ENCODE peak calls at places on chromosomes 13 and 19, in four cellular contexts. One of them, this sample, is unnamed.

GRCh38 chr19:41945135-41945766 is 13.9 kb downstream of the RABAC1 start:
- DNase-seq in KG1: no peak
- DNase-seq in T-cell: peak
- DNase-seq in activated naive CD4-positive, alpha-beta T cell treated with anti-CD3 and anti-CD28 coated beads, Interleukin-2, amount 50 U/mL, for 16 hours: peak
- DNase-seq in this sample: peak

GRCh38 chr19:57269515-57270250 is 10.6 kb upstream of the ZNF460 start:
- DNase-seq in KG1: no peak
- DNase-seq in T-cell: no peak
- DNase-seq in activated naive CD4-positive, alpha-beta T cell treated with anti-CD3 and anti-CD28 coated beads, Interleukin-2, amount 50 U/mL, for 16 hours: no peak
- DNase-seq in this sample: no peak

GRCh38 chr19:18789883-18790565 is 1.1 kb downstream of the COMP start:
- DNase-seq in KG1: no peak
- DNase-seq in T-cell: peak
- DNase-seq in activated naive CD4-positive, alpha-beta T cell treated with anti-CD3 and anti-CD28 coated beads, Interleukin-2, amount 50 U/mL, for 16 hours: peak
- DNase-seq in this sample: peak

GRCh38 chr13:87884874-87885273 is 213.7 kb downstream of the SLITRK5 start:
- DNase-seq in KG1: no peak
- DNase-seq in T-cell: no peak
- DNase-seq in activated naive CD4-positive, alpha-beta T cell treated with anti-CD3 and anti-CD28 coated beads, Interleukin-2, amount 50 U/mL, for 16 hours: no peak
- DNase-seq in this sample: no peak

GRCh38 chr13:20442798-20443381 is 82.8 kb downstream of the CRYL1 start:
- DNase-seq in KG1: no peak
- DNase-seq in T-cell: no peak
- DNase-seq in activated naive CD4-positive, alpha-beta T cell treated with anti-CD3 and anti-CD28 coated beads, Interleukin-2, amount 50 U/mL, for 16 hours: no peak
- DNase-seq in this sample: no peak

GRCh38 chr13:100842136-100842535 is 167.5 kb upstream of the TMTC4 start:
- DNase-seq in KG1: no peak
- DNase-seq in T-cell: no peak
- DNase-seq in activated naive CD4-positive, alpha-beta T cell treated with anti-CD3 and anti-CD28 coated beads, Interleukin-2, amount 50 U/mL, for 16 hours: no peak
- DNase-seq in this sample: no peak

GRCh38 chr13:52851153-52851962 is 2.9 kb upstream of the PCDH8 start:
- DNase-seq in KG1: peak
- DNase-seq in T-cell: no peak
- DNase-seq in activated naive CD4-positive, alpha-beta T cell treated with anti-CD3 and anti-CD28 coated beads, Interleukin-2, amount 50 U/mL, for 16 hours: no peak
- DNase-seq in this sample: no peak

GRCh38 chr19:2226051-2226839 is 9.9 kb downstream of the PLEKHJ1 start:
- DNase-seq in KG1: no peak
- DNase-seq in T-cell: no peak
- DNase-seq in activated naive CD4-positive, alpha-beta T cell treated with anti-CD3 and anti-CD28 coated beads, Interleukin-2, amount 50 U/mL, for 16 hours: no peak
- DNase-seq in this sample: no peak

GRCh38 chr19:50911206-50912101 is at the start of gene KLK4:
- DNase-seq in KG1: no peak
- DNase-seq in T-cell: no peak
- DNase-seq in activated naive CD4-positive, alpha-beta T cell treated with anti-CD3 and anti-CD28 coated beads, Interleukin-2, amount 50 U/mL, for 16 hours: no peak
- DNase-seq in this sample: no peak

GRCh38 chr19:39351537-39352037 is 9.4 kb downstream of the SAMD4B start:
- DNase-seq in KG1: no peak
- DNase-seq in T-cell: no peak
- DNase-seq in activated naive CD4-positive, alpha-beta T cell treated with anti-CD3 and anti-CD28 coated beads, Interleukin-2, amount 50 U/mL, for 16 hours: peak
- DNase-seq in this sample: no peak

GRCh38 chr13:31020996-31021395 is 88.5 kb downstream of the TEX26 start:
- DNase-seq in KG1: no peak
- DNase-seq in T-cell: no peak
- DNase-seq in activated naive CD4-positive, alpha-beta T cell treated with anti-CD3 and anti-CD28 coated beads, Interleukin-2, amount 50 U/mL, for 16 hours: no peak
- DNase-seq in this sample: no peak

GRCh38 chr13:31733066-31733465 is 6.3 kb upstream of the RXFP2 start:
- DNase-seq in KG1: no peak
- DNase-seq in T-cell: no peak
- DNase-seq in activated naive CD4-positive, alpha-beta T cell treated with anti-CD3 and anti-CD28 coated beads, Interleukin-2, amount 50 U/mL, for 16 hours: no peak
- DNase-seq in this sample: no peak

GRCh38 chr19:57830071-57830602 is at the start of gene ZNF587B:
- DNase-seq in KG1: no peak
- DNase-seq in T-cell: peak
- DNase-seq in activated naive CD4-positive, alpha-beta T cell treated with anti-CD3 and anti-CD28 coated beads, Interleukin-2, amount 50 U/mL, for 16 hours: peak
- DNase-seq in this sample: peak

GRCh38 chr19:49954933-49955332 is 6.0 kb downstream of the SIGLEC11 start:
- DNase-seq in KG1: no peak
- DNase-seq in T-cell: no peak
- DNase-seq in activated naive CD4-positive, alpha-beta T cell treated with anti-CD3 and anti-CD28 coated beads, Interleukin-2, amount 50 U/mL, for 16 hours: no peak
- DNase-seq in this sample: no peak

GRCh38 chr13:97914537-97914936 is 38.9 kb upstream of the IPO5 start:
- DNase-seq in KG1: no peak
- DNase-seq in T-cell: no peak
- DNase-seq in activated naive CD4-positive, alpha-beta T cell treated with anti-CD3 and anti-CD28 coated beads, Interleukin-2, amount 50 U/mL, for 16 hours: no peak
- DNase-seq in this sample: no peak

GRCh38 chr13:27496006-27496405 is 45.6 kb upstream of the MTIF3 start:
- DNase-seq in KG1: no peak
- DNase-seq in T-cell: no peak
- DNase-seq in activated naive CD4-positive, alpha-beta T cell treated with anti-CD3 and anti-CD28 coated beads, Interleukin-2, amount 50 U/mL, for 16 hours: no peak
- DNase-seq in this sample: no peak

GRCh38 chr19:5078666-5079409 is 109.9 kb downstream of the KDM4B start:
- DNase-seq in KG1: no peak
- DNase-seq in T-cell: no peak
- DNase-seq in activated naive CD4-positive, alpha-beta T cell treated with anti-CD3 and anti-CD28 coated beads, Interleukin-2, amount 50 U/mL, for 16 hours: no peak
- DNase-seq in this sample: no peak

GRCh38 chr19:14136509-14137281 is at the start of gene ASF1B:
- DNase-seq in KG1: peak
- DNase-seq in T-cell: peak
- DNase-seq in activated naive CD4-positive, alpha-beta T cell treated with anti-CD3 and anti-CD28 coated beads, Interleukin-2, amount 50 U/mL, for 16 hours: peak
- DNase-seq in this sample: peak

GRCh38 chr19:18286973-18287635 is 5.7 kb upstream of the JUND start:
- DNase-seq in KG1: no peak
- DNase-seq in T-cell: no peak
- DNase-seq in activated naive CD4-positive, alpha-beta T cell treated with anti-CD3 and anti-CD28 coated beads, Interleukin-2, amount 50 U/mL, for 16 hours: no peak
- DNase-seq in this sample: no peak

GRCh38 chr13:28046981-28047380 is 53.4 kb downstream of the FLT3 start:
- DNase-seq in KG1: no peak
- DNase-seq in T-cell: no peak
- DNase-seq in activated naive CD4-positive, alpha-beta T cell treated with anti-CD3 and anti-CD28 coated beads, Interleukin-2, amount 50 U/mL, for 16 hours: no peak
- DNase-seq in this sample: no peak

GRCh38 chr13:34416833-34417425 is 525.1 kb upstream of the NBEA start:
- DNase-seq in KG1: no peak
- DNase-seq in T-cell: no peak
- DNase-seq in activated naive CD4-positive, alpha-beta T cell treated with anti-CD3 and anti-CD28 coated beads, Interleukin-2, amount 50 U/mL, for 16 hours: no peak
- DNase-seq in this sample: no peak

GRCh38 chr13:78465250-78465649 is 138.1 kb downstream of the POU4F1 start:
- DNase-seq in KG1: no peak
- DNase-seq in T-cell: no peak
- DNase-seq in activated naive CD4-positive, alpha-beta T cell treated with anti-CD3 and anti-CD28 coated beads, Interleukin-2, amount 50 U/mL, for 16 hours: no peak
- DNase-seq in this sample: no peak

GRCh38 chr13:71801781-71802180 is 65.2 kb downstream of the DACH1 start:
- DNase-seq in KG1: no peak
- DNase-seq in T-cell: no peak
- DNase-seq in activated naive CD4-positive, alpha-beta T cell treated with anti-CD3 and anti-CD28 coated beads, Interleukin-2, amount 50 U/mL, for 16 hours: no peak
- DNase-seq in this sample: no peak

GRCh38 chr19:48648134-48648533 is 2.1 kb upstream of the CA11 start:
- DNase-seq in KG1: no peak
- DNase-seq in T-cell: no peak
- DNase-seq in activated naive CD4-positive, alpha-beta T cell treated with anti-CD3 and anti-CD28 coated beads, Interleukin-2, amount 50 U/mL, for 16 hours: no peak
- DNase-seq in this sample: no peak

GRCh38 chr19:3808420-3809143 is 22.4 kb upstream of the MATK start:
- DNase-seq in KG1: no peak
- DNase-seq in T-cell: no peak
- DNase-seq in activated naive CD4-positive, alpha-beta T cell treated with anti-CD3 and anti-CD28 coated beads, Interleukin-2, amount 50 U/mL, for 16 hours: no peak
- DNase-seq in this sample: no peak

GRCh38 chr19:16073988-16074387 is 2.3 kb upstream of the TPM4 start:
- DNase-seq in KG1: peak
- DNase-seq in T-cell: peak
- DNase-seq in activated naive CD4-positive, alpha-beta T cell treated with anti-CD3 and anti-CD28 coated beads, Interleukin-2, amount 50 U/mL, for 16 hours: no peak
- DNase-seq in this sample: peak

GRCh38 chr19:7917292-7918061 is 2.7 kb upstream of the SNAPC2 start:
- DNase-seq in KG1: peak
- DNase-seq in T-cell: peak
- DNase-seq in activated naive CD4-positive, alpha-beta T cell treated with anti-CD3 and anti-CD28 coated beads, Interleukin-2, amount 50 U/mL, for 16 hours: peak
- DNase-seq in this sample: peak

GRCh38 chr13:44355643-44356042 is 18.0 kb upstream of the SERP2 start:
- DNase-seq in KG1: no peak
- DNase-seq in T-cell: no peak
- DNase-seq in activated naive CD4-positive, alpha-beta T cell treated with anti-CD3 and anti-CD28 coated beads, Interleukin-2, amount 50 U/mL, for 16 hours: no peak
- DNase-seq in this sample: no peak

GRCh38 chr19:45632468-45633196 is 6.6 kb downstream of the EML2 start:
- DNase-seq in KG1: no peak
- DNase-seq in T-cell: no peak
- DNase-seq in activated naive CD4-positive, alpha-beta T cell treated with anti-CD3 and anti-CD28 coated beads, Interleukin-2, amount 50 U/mL, for 16 hours: peak
- DNase-seq in this sample: peak

GRCh38 chr19:8069116-8069973 is 16.8 kb downstream of the CCL25 start:
- DNase-seq in KG1: no peak
- DNase-seq in T-cell: no peak
- DNase-seq in activated naive CD4-positive, alpha-beta T cell treated with anti-CD3 and anti-CD28 coated beads, Interleukin-2, amount 50 U/mL, for 16 hours: no peak
- DNase-seq in this sample: no peak

GRCh38 chr19:48656840-48657474 is 11.0 kb upstream of the CA11 start:
- DNase-seq in KG1: no peak
- DNase-seq in T-cell: no peak
- DNase-seq in activated naive CD4-positive, alpha-beta T cell treated with anti-CD3 and anti-CD28 coated beads, Interleukin-2, amount 50 U/mL, for 16 hours: no peak
- DNase-seq in this sample: no peak

This sample was measured in activated effector memory CD4-positive, alpha-beta T cell treated with anti-CD3 and anti-CD28 coated beads, Interleukin-2, amount 50 U/mL, for 16 hours.